ENCODE peak calls at places on chromosomes 16 and 17, in eight cellular contexts. One of them, this sample, is unnamed.

GRCh38 chr16:57235128-57236092 is 9.6 kb upstream of the ARL2BP start:
- DNase-seq in astrocyte of the cerebellum: peak
- DNase-seq in AG09309: no peak
- DNase-seq in CD8-positive, alpha-beta T cell: no peak
- DNase-seq in cardiac fibroblast: peak
- DNase-seq in body of pancreas: no peak
- DNase-seq in PC-9: no peak
- DNase-seq in dorsolateral prefrontal cortex: no peak
- DNase-seq in this sample: peak

GRCh38 chr16:2990891-2991290 is 10.6 kb upstream of the PKMYT1 start:
- DNase-seq in astrocyte of the cerebellum: no peak
- DNase-seq in AG09309: no peak
- DNase-seq in CD8-positive, alpha-beta T cell: no peak
- DNase-seq in cardiac fibroblast: no peak
- DNase-seq in body of pancreas: no peak
- DNase-seq in PC-9: peak
- DNase-seq in dorsolateral prefrontal cortex: no peak
- DNase-seq in this sample: no peak

GRCh38 chr17:22510504-22510903 is 818.2 kb downstream of the KCNJ18 start:
- DNase-seq in astrocyte of the cerebellum: no peak
- DNase-seq in AG09309: no peak
- DNase-seq in CD8-positive, alpha-beta T cell: no peak
- DNase-seq in cardiac fibroblast: no peak
- DNase-seq in body of pancreas: no peak
- DNase-seq in PC-9: no peak
- DNase-seq in dorsolateral prefrontal cortex: no peak
- DNase-seq in this sample: no peak

GRCh38 chr17:8256291-8256690 is 7.2 kb downstream of the PFAS start:
- DNase-seq in astrocyte of the cerebellum: no peak
- DNase-seq in AG09309: no peak
- DNase-seq in CD8-positive, alpha-beta T cell: no peak
- DNase-seq in cardiac fibroblast: no peak
- DNase-seq in body of pancreas: no peak
- DNase-seq in PC-9: no peak
- DNase-seq in dorsolateral prefrontal cortex: no peak
- DNase-seq in this sample: no peak

GRCh38 chr16:24208710-24209109 is 47.4 kb upstream of the CACNG3 start:
- DNase-seq in astrocyte of the cerebellum: no peak
- DNase-seq in AG09309: no peak
- DNase-seq in CD8-positive, alpha-beta T cell: no peak
- DNase-seq in cardiac fibroblast: no peak
- DNase-seq in body of pancreas: no peak
- DNase-seq in PC-9: no peak
- DNase-seq in dorsolateral prefrontal cortex: peak
- DNase-seq in this sample: no peak

GRCh38 chr17:49965522-49965905 is 3.5 kb upstream of the DLX4 start:
- DNase-seq in astrocyte of the cerebellum: no peak
- DNase-seq in AG09309: no peak
- DNase-seq in CD8-positive, alpha-beta T cell: no peak
- DNase-seq in cardiac fibroblast: no peak
- DNase-seq in body of pancreas: no peak
- DNase-seq in PC-9: no peak
- DNase-seq in dorsolateral prefrontal cortex: no peak
- DNase-seq in this sample: no peak

GRCh38 chr16:27290582-27290981 is 22.0 kb upstream of the NSMCE1 start:
- DNase-seq in astrocyte of the cerebellum: no peak
- DNase-seq in AG09309: no peak
- DNase-seq in CD8-positive, alpha-beta T cell: no peak
- DNase-seq in cardiac fibroblast: no peak
- DNase-seq in body of pancreas: no peak
- DNase-seq in PC-9: no peak
- DNase-seq in dorsolateral prefrontal cortex: no peak
- DNase-seq in this sample: no peak

GRCh38 chr17:7512824-7513540 is 28.8 kb downstream of the POLR2A start:
- DNase-seq in astrocyte of the cerebellum: no peak
- DNase-seq in AG09309: no peak
- DNase-seq in CD8-positive, alpha-beta T cell: no peak
- DNase-seq in cardiac fibroblast: no peak
- DNase-seq in body of pancreas: no peak
- DNase-seq in PC-9: no peak
- DNase-seq in dorsolateral prefrontal cortex: no peak
- DNase-seq in this sample: no peak

GRCh38 chr17:17565471-17566365 is 25.8 kb downstream of the PEMT start:
- DNase-seq in astrocyte of the cerebellum: no peak
- DNase-seq in AG09309: no peak
- DNase-seq in CD8-positive, alpha-beta T cell: no peak
- DNase-seq in cardiac fibroblast: no peak
- DNase-seq in body of pancreas: no peak
- DNase-seq in PC-9: no peak
- DNase-seq in dorsolateral prefrontal cortex: no peak
- DNase-seq in this sample: no peak

GRCh38 chr16:89581861-89582563 is 6.5 kb downstream of the CPNE7 start:
- DNase-seq in astrocyte of the cerebellum: peak
- DNase-seq in AG09309: no peak
- DNase-seq in CD8-positive, alpha-beta T cell: no peak
- DNase-seq in cardiac fibroblast: peak
- DNase-seq in body of pancreas: peak
- DNase-seq in PC-9: peak
- DNase-seq in dorsolateral prefrontal cortex: no peak
- DNase-seq in this sample: peak

DNA sequence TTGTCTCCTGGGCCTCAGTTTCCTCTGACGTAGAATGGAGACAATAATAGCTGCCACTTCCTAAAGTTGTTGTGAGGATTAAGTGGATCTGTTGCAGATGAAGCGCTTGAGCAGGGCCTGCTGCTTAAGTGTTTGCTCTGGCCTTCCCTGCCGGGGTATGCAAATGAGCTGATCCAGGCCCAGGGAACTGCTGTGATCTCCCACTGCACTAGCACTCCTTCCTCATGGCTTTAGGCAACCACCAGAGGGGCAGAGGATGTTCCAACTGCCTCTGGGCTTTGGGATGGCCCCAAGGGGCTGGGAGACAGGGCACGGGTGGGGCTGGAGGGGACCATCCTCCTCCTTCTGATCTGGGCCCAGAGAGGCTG is 6.2 kb downstream of the SBK1 start:
- DNase-seq in astrocyte of the cerebellum: no peak
- DNase-seq in AG09309: no peak
- DNase-seq in CD8-positive, alpha-beta T cell: no peak
- DNase-seq in cardiac fibroblast: no peak
- DNase-seq in body of pancreas: no peak
- DNase-seq in PC-9: no peak
- DNase-seq in dorsolateral prefrontal cortex: no peak
- DNase-seq in this sample: no peak
- TF ChIP-seq CTCF in astrocyte of the cerebellum: no peak
- TF ChIP-seq CTCF in AG09309: no peak
- TF ChIP-seq CTCF in CD8-positive, alpha-beta T cell: no peak
- TF ChIP-seq CTCF in cardiac fibroblast: no peak
- TF ChIP-seq CTCF in body of pancreas: no peak
- TF ChIP-seq CTCF in PC-9: no peak
- TF ChIP-seq CTCF in dorsolateral prefrontal cortex: no peak
- TF ChIP-seq CTCF in this sample: no peak

DNA sequence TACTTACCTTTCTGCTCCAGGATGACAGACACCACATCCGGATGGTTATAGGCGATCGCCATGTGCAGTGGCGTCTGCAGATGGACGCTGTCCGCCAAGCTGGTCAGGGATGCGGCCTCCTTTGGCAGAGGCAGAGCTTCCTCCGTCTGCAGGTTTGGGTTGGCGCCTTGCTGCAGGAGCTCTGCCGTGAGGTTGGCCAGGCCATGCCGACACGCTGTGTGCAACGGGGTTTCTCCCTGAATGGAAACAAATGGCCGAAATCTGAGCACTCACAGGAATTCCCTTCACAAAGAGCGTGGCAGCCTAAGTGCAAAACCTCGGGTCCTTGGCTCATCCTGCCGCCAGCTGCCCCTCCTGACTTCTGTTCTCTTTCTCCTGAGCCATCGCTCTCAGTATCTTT is 41.8 kb downstream of the CYB5D2 start:
- DNase-seq in astrocyte of the cerebellum: no peak
- DNase-seq in AG09309: no peak
- DNase-seq in CD8-positive, alpha-beta T cell: no peak
- DNase-seq in cardiac fibroblast: no peak
- DNase-seq in body of pancreas: no peak
- DNase-seq in PC-9: no peak
- DNase-seq in dorsolateral prefrontal cortex: peak
- DNase-seq in this sample: no peak
- H3K4me3 ChIP-seq in astrocyte of the cerebellum: no peak
- H3K4me3 ChIP-seq in AG09309: no peak
- H3K4me3 ChIP-seq in CD8-positive, alpha-beta T cell: no peak
- H3K4me3 ChIP-seq in cardiac fibroblast: no peak
- H3K4me3 ChIP-seq in body of pancreas: no peak
- H3K4me3 ChIP-seq in PC-9: no peak
- H3K4me3 ChIP-seq in dorsolateral prefrontal cortex: no peak
- H3K4me3 ChIP-seq in this sample: no peak

GRCh38 chr16:74724820-74725549 is 24.3 kb upstream of the MLKL start:
- DNase-seq in astrocyte of the cerebellum: peak
- DNase-seq in AG09309: peak
- DNase-seq in CD8-positive, alpha-beta T cell: no peak
- DNase-seq in cardiac fibroblast: peak
- DNase-seq in body of pancreas: no peak
- DNase-seq in PC-9: no peak
- DNase-seq in dorsolateral prefrontal cortex: peak
- DNase-seq in this sample: no peak
- TF ChIP-seq CTCF in astrocyte of the cerebellum: peak
- TF ChIP-seq CTCF in AG09309: peak
- TF ChIP-seq CTCF in CD8-positive, alpha-beta T cell: no peak
- TF ChIP-seq CTCF in cardiac fibroblast: peak
- TF ChIP-seq CTCF in body of pancreas: no peak
- TF ChIP-seq CTCF in PC-9: no peak
- TF ChIP-seq CTCF in dorsolateral prefrontal cortex: peak
- TF ChIP-seq CTCF in this sample: no peak

GRCh38 chr16:53115773-53116172 is 61.0 kb downstream of the CHD9 start:
- DNase-seq in astrocyte of the cerebellum: no peak
- DNase-seq in AG09309: no peak
- DNase-seq in CD8-positive, alpha-beta T cell: no peak
- DNase-seq in cardiac fibroblast: no peak
- DNase-seq in body of pancreas: no peak
- DNase-seq in PC-9: no peak
- DNase-seq in dorsolateral prefrontal cortex: no peak
- DNase-seq in this sample: no peak

GRCh38 chr16:53112015-53112414 is 57.2 kb downstream of the CHD9 start:
- DNase-seq in astrocyte of the cerebellum: no peak
- DNase-seq in AG09309: no peak
- DNase-seq in CD8-positive, alpha-beta T cell: no peak
- DNase-seq in cardiac fibroblast: no peak
- DNase-seq in body of pancreas: no peak
- DNase-seq in PC-9: no peak
- DNase-seq in dorsolateral prefrontal cortex: no peak
- DNase-seq in this sample: no peak

GRCh38 chr16:53105565-53105964 is 50.8 kb downstream of the CHD9 start:
- DNase-seq in astrocyte of the cerebellum: no peak
- DNase-seq in AG09309: no peak
- DNase-seq in CD8-positive, alpha-beta T cell: no peak
- DNase-seq in cardiac fibroblast: no peak
- DNase-seq in body of pancreas: no peak
- DNase-seq in PC-9: no peak
- DNase-seq in dorsolateral prefrontal cortex: no peak
- DNase-seq in this sample: no peak

GRCh38 chr16:53115047-53115446 is 60.3 kb downstream of the CHD9 start:
- DNase-seq in astrocyte of the cerebellum: no peak
- DNase-seq in AG09309: no peak
- DNase-seq in CD8-positive, alpha-beta T cell: no peak
- DNase-seq in cardiac fibroblast: no peak
- DNase-seq in body of pancreas: no peak
- DNase-seq in PC-9: no peak
- DNase-seq in dorsolateral prefrontal cortex: no peak
- DNase-seq in this sample: no peak

GRCh38 chr16:53111078-53111776 is 56.4 kb downstream of the CHD9 start:
- DNase-seq in astrocyte of the cerebellum: no peak
- DNase-seq in AG09309: no peak
- DNase-seq in CD8-positive, alpha-beta T cell: no peak
- DNase-seq in cardiac fibroblast: peak
- DNase-seq in body of pancreas: no peak
- DNase-seq in PC-9: no peak
- DNase-seq in dorsolateral prefrontal cortex: no peak
- DNase-seq in this sample: no peak
- H3K4me3 ChIP-seq in astrocyte of the cerebellum: no peak
- H3K4me3 ChIP-seq in AG09309: no peak
- H3K4me3 ChIP-seq in CD8-positive, alpha-beta T cell: no peak
- H3K4me3 ChIP-seq in cardiac fibroblast: no peak
- H3K4me3 ChIP-seq in body of pancreas: no peak
- H3K4me3 ChIP-seq in PC-9: no peak
- H3K4me3 ChIP-seq in dorsolateral prefrontal cortex: no peak
- H3K4me3 ChIP-seq in this sample: no peak

GRCh38 chr16:10502766-10503165 is 77.6 kb downstream of the EMP2 start:
- DNase-seq in astrocyte of the cerebellum: no peak
- DNase-seq in AG09309: no peak
- DNase-seq in CD8-positive, alpha-beta T cell: no peak
- DNase-seq in cardiac fibroblast: no peak
- DNase-seq in body of pancreas: no peak
- DNase-seq in PC-9: no peak
- DNase-seq in dorsolateral prefrontal cortex: no peak
- DNase-seq in this sample: no peak

GRCh38 chr16:10500582-10500981 is 79.8 kb downstream of the EMP2 start:
- DNase-seq in astrocyte of the cerebellum: no peak
- DNase-seq in AG09309: no peak
- DNase-seq in CD8-positive, alpha-beta T cell: no peak
- DNase-seq in cardiac fibroblast: no peak
- DNase-seq in body of pancreas: no peak
- DNase-seq in PC-9: no peak
- DNase-seq in dorsolateral prefrontal cortex: no peak
- DNase-seq in this sample: no peak

GRCh38 chr16:10497132-10498088 is 83.0 kb downstream of the EMP2 start:
- DNase-seq in astrocyte of the cerebellum: no peak
- DNase-seq in AG09309: no peak
- DNase-seq in CD8-positive, alpha-beta T cell: no peak
- DNase-seq in cardiac fibroblast: no peak
- DNase-seq in body of pancreas: peak
- DNase-seq in PC-9: no peak
- DNase-seq in dorsolateral prefrontal cortex: no peak
- DNase-seq in this sample: no peak

GRCh38 chr16:10504404-10504885 is 76.0 kb downstream of the EMP2 start:
- DNase-seq in astrocyte of the cerebellum: no peak
- DNase-seq in AG09309: no peak
- DNase-seq in CD8-positive, alpha-beta T cell: no peak
- DNase-seq in cardiac fibroblast: no peak
- DNase-seq in body of pancreas: no peak
- DNase-seq in PC-9: no peak
- DNase-seq in dorsolateral prefrontal cortex: no peak
- DNase-seq in this sample: no peak

DNA sequence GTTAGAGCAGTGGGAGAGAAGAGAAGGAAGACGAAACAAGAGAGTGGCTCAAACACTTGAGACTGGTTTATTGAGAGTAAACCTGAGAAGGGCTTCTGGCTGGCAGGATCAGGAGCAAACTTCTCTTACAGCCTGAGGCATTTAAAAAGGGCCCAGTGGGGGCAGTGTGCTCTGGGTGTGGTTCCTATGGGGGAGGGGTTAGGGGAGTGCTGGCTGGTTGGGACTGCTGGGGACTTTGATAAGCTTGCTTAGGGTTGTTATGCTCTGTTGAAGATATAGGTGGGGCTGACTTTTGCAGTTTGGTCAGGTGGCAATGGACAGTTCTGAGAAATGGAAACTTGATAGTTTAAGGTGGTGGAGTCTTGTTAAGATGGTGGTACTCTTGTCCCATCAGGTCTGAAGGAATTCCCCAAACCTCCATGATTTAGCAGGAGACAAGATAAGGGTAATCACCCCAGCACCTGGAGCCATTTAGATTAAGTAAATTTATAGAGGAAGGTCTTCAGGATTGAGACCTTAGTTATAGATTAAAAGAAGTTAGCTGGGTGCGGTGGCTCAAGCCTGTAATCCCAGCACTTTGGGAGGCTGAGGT is 79.3 kb downstream of the EMP2 start:
- DNase-seq in astrocyte of the cerebellum: no peak
- DNase-seq in AG09309: no peak
- DNase-seq in CD8-positive, alpha-beta T cell: no peak
- DNase-seq in cardiac fibroblast: no peak
- DNase-seq in body of pancreas: no peak
- DNase-seq in PC-9: no peak
- DNase-seq in dorsolateral prefrontal cortex: no peak
- DNase-seq in this sample: no peak
- TF ChIP-seq CTCF in astrocyte of the cerebellum: no peak
- TF ChIP-seq CTCF in AG09309: no peak
- TF ChIP-seq CTCF in CD8-positive, alpha-beta T cell: no peak
- TF ChIP-seq CTCF in cardiac fibroblast: no peak
- TF ChIP-seq CTCF in body of pancreas: no peak
- TF ChIP-seq CTCF in PC-9: no peak
- TF ChIP-seq CTCF in dorsolateral prefrontal cortex: no peak
- TF ChIP-seq CTCF in this sample: no peak